ENCODE peak calls at places on chromosome 4, in eight cellular contexts. R is tibial nerve, F is neural progenitor cell, X is sigmoid colon, E is adrenal gland, J is bronchial epithelial cell, O is brain microvascular endothelial cell, G is SK-N-SH. Z is an unnamed sample. For H3K36me3, the result is how much of the 10 kb centered on the place peaks cover.

GRCh38 chr4:172601195-172601594 is 567.4 kb upstream of the GALNT7 start:
- DNase-seq in E (no peak), R (no peak), F (peak), G (no peak), X (no peak), J (no peak), O (no peak), Z (no peak)

GRCh38 chr4:145299380-145300076 is 119.1 kb upstream of the OTUD4 start:
- DNase-seq in O (peak), G (no peak), X (no peak), F (no peak), E (no peak), J (peak), R (no peak), Z (peak)

GRCh38 chr4:158821228-158822009 is 52.6 kb downstream of the FNIP2 start:
- DNase-seq in F (no peak), X (no peak), G (no peak), O (peak), R (no peak), J (peak), E (no peak), Z (no peak)

GRCh38 chr4:128359422-128359821 is 71.8 kb upstream of the PGRMC2 start:
- DNase-seq in R (no peak), O (no peak), X (no peak), G (no peak), J (no peak), F (no peak), E (no peak), Z (no peak)

GRCh38 chr4:111283066-111283677 is 660.3 kb upstream of the PITX2 start:
- DNase-seq in F (peak), R (peak), G (peak), J (peak), X (peak), E (peak), O (peak), Z (peak)

GRCh38 chr4:180823116-180823515 is 1420.1 kb upstream of the TENM3 start:
- DNase-seq in R (no peak), G (no peak), O (no peak), E (no peak), F (no peak), J (no peak), X (no peak), Z (no peak)

GRCh38 chr4:139227729-139228404 is 50.8 kb upstream of the ELF2 start:
- DNase-seq in R (no peak), J (no peak), F (no peak), G (no peak), O (no peak), X (no peak), E (no peak), Z (no peak)

GRCh38 chr4:98828801-98829200 is 100.1 kb downstream of the EIF4E start:
- DNase-seq in J (peak), G (peak), R (no peak), F (peak), E (no peak), O (no peak), X (no peak), Z (peak)

GRCh38 chr4:25949166-25949748 is 35.2 kb downstream of the SMIM20 start:
- DNase-seq in G (no peak), X (no peak), J (no peak), F (peak), O (no peak), E (no peak), R (no peak), Z (peak)

GRCh38 chr4:130054895-130055294 is 958.9 kb downstream of the C4orf33 start:
- DNase-seq in J (no peak), E (no peak), O (no peak), X (no peak), R (no peak), G (no peak), F (no peak), Z (no peak)

GRCh38 chr4:53706422-53707032 is 115.2 kb upstream of the LNX1 start:
- DNase-seq in J (peak), O (peak), F (peak), G (peak), E (no peak), R (no peak), X (no peak), Z (peak)

GRCh38 chr4:148447672-148448071 is 5.5 kb upstream of the NR3C2 start:
- DNase-seq in G (no peak), X (no peak), F (peak), R (no peak), E (peak), O (no peak), J (peak), Z (peak)

GRCh38 chr4:40990202-40990898 is 224.0 kb downstream of the APBB2 start:
- DNase-seq in G (no peak), F (no peak), J (peak), R (no peak), E (no peak), O (peak), X (no peak), Z (peak)

GRCh38 chr4:154464654-154465053 is 26.9 kb downstream of the DCHS2 start:
- DNase-seq in E (no peak), F (no peak), G (no peak), X (no peak), J (no peak), R (no peak), O (no peak), Z (no peak)

DNA sequence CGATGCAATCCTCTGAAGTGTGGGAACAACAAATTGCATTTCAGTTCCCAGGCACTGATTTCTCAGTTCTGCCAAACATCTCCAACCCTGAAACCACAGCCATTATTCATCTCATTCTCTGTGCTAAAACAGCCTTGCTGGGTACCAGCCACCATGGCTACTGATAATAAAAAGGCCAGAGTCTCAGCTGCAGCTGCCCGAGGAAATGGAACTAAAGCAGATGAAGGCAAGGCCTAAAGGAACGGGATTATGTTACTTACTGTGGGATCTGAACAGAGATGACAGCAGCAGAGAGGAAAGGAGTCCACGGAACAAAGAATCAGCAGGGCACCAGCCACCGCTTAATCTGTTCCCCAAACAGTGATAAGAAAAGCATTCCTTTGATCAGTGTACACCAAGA is 155.7 kb downstream of the PAPSS1 start:
- DNase-seq in R (no peak), J (no peak), G (no peak), X (no peak), E (no peak), O (peak), F (peak), Z (peak)
- H3K36me3 ChIP-seq in R (under half), J (under half), G (under half), X (under half), E (under half), O (under half), F (under half), Z (under half)

DNA sequence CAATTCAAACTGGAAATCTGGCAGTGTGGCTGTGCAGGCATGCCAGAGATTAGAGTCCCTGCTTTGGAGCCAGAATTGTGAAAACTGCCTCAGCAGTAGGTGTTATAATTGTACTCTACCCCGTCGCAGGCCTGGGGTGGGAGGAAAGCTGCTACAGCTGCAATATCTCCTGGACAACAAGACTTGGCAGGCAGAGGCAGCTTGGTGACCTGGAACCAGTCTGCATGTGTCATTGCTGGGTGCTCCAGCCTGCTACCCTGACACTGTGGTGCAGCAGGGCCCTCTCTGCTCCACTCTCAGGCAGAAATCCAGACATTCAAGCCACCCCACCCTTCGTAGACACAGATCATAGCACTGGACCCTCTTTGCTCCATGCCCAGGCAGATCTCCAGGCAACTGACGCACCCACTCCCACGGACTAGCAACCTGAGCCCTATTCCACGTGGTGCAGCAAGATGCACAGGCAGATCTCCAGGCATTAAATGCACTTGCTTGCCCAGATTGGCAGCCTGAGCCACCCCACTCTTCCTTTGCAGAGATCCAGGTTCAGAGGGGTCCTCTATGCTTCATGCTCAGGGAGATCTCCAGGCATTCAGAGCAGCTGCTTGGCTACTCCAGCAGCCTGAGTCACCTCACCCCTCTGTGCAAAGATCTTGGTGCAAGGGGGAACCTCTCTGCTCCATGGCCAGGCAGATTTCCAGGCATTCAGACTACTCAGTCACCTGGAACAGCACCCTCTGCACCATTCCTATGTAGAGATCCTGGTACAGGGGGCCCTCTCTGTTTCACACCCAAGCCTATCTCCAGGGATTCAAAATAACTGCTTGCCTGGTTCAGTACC is 140.5 kb downstream of the LRBA start:
- DNase-seq in F (no peak), X (no peak), R (no peak), J (no peak), G (peak), E (no peak), O (no peak), Z (no peak)
- H3K4me3 ChIP-seq in F (no peak), X (no peak), R (no peak), J (no peak), G (no peak), E (no peak), O (no peak), Z (no peak)

DNA sequence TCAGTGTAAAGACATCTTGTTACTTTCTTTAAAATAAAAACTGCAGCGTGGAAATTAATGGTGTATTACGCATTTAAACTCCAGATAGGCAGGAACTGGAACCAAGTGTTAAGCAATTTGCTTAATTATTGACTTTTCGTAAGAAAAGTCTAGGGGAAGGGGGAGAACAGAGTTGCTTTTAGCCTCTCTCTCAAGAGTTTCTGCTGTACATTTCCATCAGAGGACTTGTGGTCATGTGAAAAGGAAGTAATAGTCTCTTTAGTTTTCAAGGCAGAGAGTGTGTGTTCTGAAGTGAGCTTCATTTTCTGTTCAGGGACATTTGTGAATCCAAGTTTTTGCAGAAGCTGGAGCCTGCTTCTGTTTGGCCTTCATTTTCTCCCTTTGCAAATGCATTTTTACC is 127.2 kb downstream of the UBE2K start:
- DNase-seq in G (no peak), E (no peak), R (no peak), F (no peak), X (no peak), J (no peak), O (no peak), Z (no peak)
- H3K36me3 ChIP-seq in G (under half), E (under half), R (under half), F (under half), X (under half), J (under half), O (under half), Z (under half)

DNA sequence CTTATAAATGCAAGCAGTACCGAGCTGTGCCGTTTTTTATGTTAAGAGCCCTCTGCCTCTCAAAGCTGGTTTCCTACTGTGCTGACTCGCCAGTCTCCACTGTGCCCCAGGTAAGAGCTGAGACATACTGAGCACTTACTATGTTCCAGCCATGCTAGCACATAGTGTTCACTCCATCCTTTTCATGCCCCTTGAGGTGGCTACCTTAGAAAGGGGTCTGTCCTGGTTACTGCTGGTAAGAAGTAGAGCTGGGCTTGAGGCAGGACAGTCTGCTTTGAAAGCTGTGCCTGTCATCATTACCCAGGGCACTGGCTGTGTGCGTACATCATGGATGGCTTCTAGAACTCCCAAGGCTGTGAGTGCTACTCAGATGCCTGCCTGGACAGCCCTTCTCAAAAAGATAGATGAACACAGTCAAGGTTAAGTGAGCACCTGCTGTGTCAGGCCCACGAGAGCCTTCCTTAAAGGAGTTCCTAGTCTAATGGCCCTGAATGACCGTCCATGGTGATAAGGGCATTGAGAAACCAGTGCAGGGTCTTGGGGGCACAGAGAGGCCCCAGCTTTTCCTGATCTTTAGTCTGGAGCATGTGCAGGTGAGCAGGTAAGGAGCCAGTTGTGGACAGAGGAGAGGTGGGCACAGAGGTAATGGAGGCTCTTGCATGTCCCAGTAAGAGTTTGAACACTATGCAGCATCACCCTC is 1.6 kb downstream of the STK32B start:
- DNase-seq in E (no peak), J (no peak), F (no peak), G (no peak), O (no peak), R (no peak), X (no peak), Z (no peak)
- H3K4me3 ChIP-seq in E (no peak), J (no peak), F (no peak), G (no peak), O (no peak), R (no peak), X (no peak), Z (no peak)

DNA sequence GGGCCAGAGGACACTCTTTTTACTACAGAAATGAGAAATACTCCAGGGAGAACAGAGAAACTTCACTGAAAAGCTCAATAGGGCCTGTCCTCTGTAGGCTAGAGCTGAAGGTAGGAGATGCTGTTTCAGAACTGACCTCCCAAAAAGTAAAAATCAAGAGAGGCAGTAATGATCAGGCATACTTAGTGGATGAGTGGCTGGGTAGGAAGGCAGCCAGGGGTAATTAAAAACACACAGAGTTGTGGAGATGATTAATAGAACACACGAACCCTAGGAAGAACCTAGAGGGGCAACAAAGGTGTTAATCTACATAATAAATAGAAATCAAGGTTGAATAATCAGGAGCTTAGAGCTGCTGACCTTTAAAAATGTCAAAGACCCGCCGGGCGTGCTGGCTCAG is 582.4 kb upstream of the ADGRL3 start:
- DNase-seq in G (no peak), F (no peak), E (no peak), R (no peak), O (no peak), J (no peak), X (no peak), Z (no peak)
- H3K36me3 ChIP-seq in G (under half), F (under half), E (under half), R (under half), O (under half), J (under half), X (under half), Z (under half)

DNA sequence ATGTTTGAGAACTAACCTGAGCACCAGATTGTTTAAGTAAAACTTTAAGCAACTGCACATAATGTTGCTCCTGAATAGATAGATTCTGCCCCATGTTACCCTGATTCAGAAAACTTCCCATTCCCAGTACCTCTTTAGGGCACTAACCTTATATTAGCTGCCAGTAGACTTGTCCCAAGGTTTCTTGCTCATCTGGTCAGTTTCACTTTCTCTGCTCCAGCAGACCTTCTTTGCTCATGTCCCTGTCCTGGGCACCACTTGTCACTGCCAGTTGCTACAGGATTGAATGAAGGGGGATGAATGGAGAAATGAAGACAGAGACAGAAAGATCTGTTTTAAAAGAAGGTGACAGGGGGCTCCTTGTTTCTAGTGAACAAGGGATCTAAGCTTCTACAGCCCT is 65.2 kb upstream of the UGT2B10 start:
- DNase-seq in F (no peak), J (no peak), O (no peak), X (no peak), R (no peak), E (no peak), G (no peak), Z (no peak)
- H3K4me3 ChIP-seq in F (no peak), J (no peak), O (no peak), X (no peak), R (no peak), E (no peak), G (no peak), Z (no peak)

GRCh38 chr4:8453957-8454356 is 13.4 kb downstream of the TRMT44 start:
- DNase-seq in G (no peak), R (no peak), E (no peak), O (no peak), F (no peak), X (no peak), J (no peak), Z (no peak)
- H3K36me3 ChIP-seq in G (under half), R (under half), E (under half), O (under half), F (under half), X (under half), J (under half), Z (half or more)

DNA sequence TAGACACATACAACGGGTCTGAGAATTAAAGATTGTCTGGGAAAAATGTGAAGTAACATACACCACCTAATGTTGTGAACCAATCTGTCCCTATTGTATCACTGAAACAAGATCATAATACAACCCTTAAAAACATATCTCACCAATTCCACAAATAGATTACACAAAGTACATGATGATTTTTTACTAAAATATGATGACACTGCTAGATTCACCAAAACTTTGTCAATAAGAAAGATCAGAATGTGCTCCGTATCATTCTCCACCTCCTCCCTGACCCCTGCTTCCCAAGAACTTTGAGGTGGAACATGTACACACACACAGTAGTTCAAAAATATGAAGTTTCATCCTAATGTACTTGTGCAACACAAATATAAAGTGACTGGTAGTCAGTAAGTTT is 862.0 kb downstream of the PCDH18 start:
- DNase-seq in O (no peak), E (no peak), F (no peak), X (no peak), G (no peak), J (no peak), R (no peak), Z (no peak)
- H3K4me3 ChIP-seq in O (no peak), E (no peak), F (no peak), X (no peak), G (no peak), J (no peak), R (no peak), Z (no peak)

GRCh38 chr4:119508281-119508680 is 120.3 kb downstream of the PDE5A start:
- DNase-seq in X (no peak), G (no peak), O (peak), R (no peak), J (no peak), E (no peak), F (no peak), Z (no peak)
- H3K36me3 ChIP-seq in X (under half), G (under half), O (under half), R (under half), J (under half), E (under half), F (under half), Z (under half)

GRCh38 chr4:7253341-7253700 is 61.0 kb downstream of the SORCS2 start:
- DNase-seq in O (no peak), J (no peak), X (no peak), R (no peak), E (no peak), F (no peak), G (no peak), Z (no peak)
- H3K4me3 ChIP-seq in O (no peak), J (no peak), X (no peak), R (no peak), E (no peak), F (no peak), G (no peak), Z (no peak)